ENCODE peak calls at places on chromosomes 7 and 10, in six cellular contexts. H is fibroblast of the aortic adventitia, X is NCI-H774, L is Daoy, K is AG04450, V is SHP77. N is an unnamed sample.

GRCh38 chr10:30098624-30099023 is 39.2 kb upstream of the JCAD start:
- DNase-seq in K (peak; percentile 63), H (peak; percentile 89), L (peak; percentile 65), V (no peak), X (no peak), N (peak; percentile 84)

GRCh38 chr7:158268851-158269535 is 318.6 kb downstream of the PTPRN2 start:
- DNase-seq in V (no peak), K (no peak), L (no peak), H (no peak), X (no peak), N (no peak)

GRCh38 chr10:129740532-129741279 is 223.4 kb downstream of the EBF3 start:
- DNase-seq in X (no peak), V (no peak), L (no peak), H (no peak), K (no peak), N (no peak)

GRCh38 chr7:35446091-35446490 is 192.2 kb upstream of the TBX20 start:
- DNase-seq in V (no peak), K (no peak), L (no peak), X (no peak), H (no peak), N (no peak)

GRCh38 chr10:23200586-23200985 is 8.5 kb downstream of the PTF1A start:
- DNase-seq in L (no peak), H (no peak), K (no peak), V (no peak), X (no peak), N (no peak)

GRCh38 chr10:31927597-31928530 is 767 bp downstream of the ARHGAP12 start:
- DNase-seq in X (peak; percentile 50), H (peak; percentile 56), V (peak; percentile 41), K (no peak), L (peak; percentile 58), N (no peak)

GRCh38 chr10:96619120-96619519 is 32.3 kb upstream of the TM9SF3 start:
- DNase-seq in V (no peak), X (no peak), H (no peak), K (no peak), L (no peak), N (no peak)

GRCh38 chr10:75404335-75405200 is 3.0 kb upstream of the ZNF503 start:
- DNase-seq in V (peak; percentile 24), H (peak; percentile 22), K (no peak), L (peak; percentile 55), X (peak; percentile 62), N (no peak)

GRCh38 chr10:125063256-125063945 is 97.0 kb downstream of the CTBP2 start:
- DNase-seq in K (no peak), X (no peak), V (no peak), L (no peak), H (no peak), N (no peak)

GRCh38 chr7:87574630-87575029 is 26.1 kb downstream of the ABCB1 start:
- DNase-seq in L (peak; percentile 42), H (peak; percentile 9), X (no peak), K (peak; percentile 32), V (no peak), N (peak; percentile 60)

GRCh38 chr10:78333362-78334143 is 299.9 kb downstream of the RPS24 start:
- DNase-seq in H (no peak), V (no peak), K (no peak), X (no peak), L (no peak), N (no peak)

GRCh38 chr10:26464632-26465280 is 26.6 kb downstream of the APBB1IP start:
- DNase-seq in L (no peak), K (no peak), X (no peak), V (no peak), H (no peak), N (no peak)

GRCh38 chr7:84042110-84042539 is 152.5 kb downstream of the SEMA3A start:
- DNase-seq in K (peak; percentile 29), L (peak; percentile 93), H (peak; percentile 47), V (no peak), X (no peak), N (peak; percentile 81)

GRCh38 chr7:37352974-37353948 is 95.4 kb downstream of the ELMO1 start:
- DNase-seq in L (peak; percentile 24), K (no peak), V (peak; percentile 30), X (no peak), H (no peak), N (no peak)